ENCODE peak calls at places on chromosomes 11 and 22, in four cellular contexts. One of them, this sample, is unnamed.

GRCh38 chr11:33063326-33063775 is 24.0 kb downstream of the TCP11L1 start:
- DNase-seq in sigmoid colon: no peak
- DNase-seq in neuronal stem cell: no peak
- DNase-seq in aorta: no peak
- DNase-seq in this sample: no peak

GRCh38 chr11:18907391-18907790 is 31.8 kb downstream of the MRGPRX1 start:
- DNase-seq in sigmoid colon: no peak
- DNase-seq in neuronal stem cell: no peak
- DNase-seq in aorta: no peak
- DNase-seq in this sample: no peak

GRCh38 chr11:102831709-102832492 is 11.5 kb downstream of the MMP3 start:
- DNase-seq in sigmoid colon: no peak
- DNase-seq in neuronal stem cell: no peak
- DNase-seq in aorta: no peak
- DNase-seq in this sample: no peak

GRCh38 chr22:30381250-30381649 is 6.0 kb downstream of the RNF215 start:
- DNase-seq in sigmoid colon: no peak
- DNase-seq in neuronal stem cell: no peak
- DNase-seq in aorta: no peak
- DNase-seq in this sample: no peak

GRCh38 chr11:61357233-61357893 is 4.3 kb downstream of the CYB561A3 start:
- DNase-seq in sigmoid colon: no peak
- DNase-seq in neuronal stem cell: no peak
- DNase-seq in aorta: no peak
- DNase-seq in this sample: peak

GRCh38 chr22:48217596-48217995 is 1455.1 kb downstream of the TBC1D22A start:
- DNase-seq in sigmoid colon: no peak
- DNase-seq in neuronal stem cell: no peak
- DNase-seq in aorta: no peak
- DNase-seq in this sample: no peak

GRCh38 chr22:33706100-33706499 is 214.2 kb downstream of the LARGE1 start:
- DNase-seq in sigmoid colon: no peak
- DNase-seq in neuronal stem cell: no peak
- DNase-seq in aorta: no peak
- DNase-seq in this sample: no peak

GRCh38 chr22:24424901-24425775 is 2.3 kb upstream of the ADORA2A start:
- DNase-seq in sigmoid colon: no peak
- DNase-seq in neuronal stem cell: no peak
- DNase-seq in aorta: no peak
- DNase-seq in this sample: no peak

GRCh38 chr11:724733-725386 is 18.8 kb downstream of the EPS8L2 start:
- DNase-seq in sigmoid colon: no peak
- DNase-seq in neuronal stem cell: no peak
- DNase-seq in aorta: no peak
- DNase-seq in this sample: no peak

GRCh38 chr22:21989049-21989448 is 6.5 kb upstream of the TOP3B start:
- DNase-seq in sigmoid colon: no peak
- DNase-seq in neuronal stem cell: no peak
- DNase-seq in aorta: no peak
- DNase-seq in this sample: no peak

GRCh38 chr22:44624689-44625420 is 77.1 kb upstream of the PRR5 start:
- DNase-seq in sigmoid colon: no peak
- DNase-seq in neuronal stem cell: no peak
- DNase-seq in aorta: no peak
- DNase-seq in this sample: peak

GRCh38 chr11:84558085-84558905 is 1068.8 kb downstream of the DLG2 start:
- DNase-seq in sigmoid colon: no peak
- DNase-seq in neuronal stem cell: peak
- DNase-seq in aorta: no peak
- DNase-seq in this sample: no peak

GRCh38 chr11:67776834-67777530 is 102.6 kb upstream of the ALDH3B2 start:
- DNase-seq in sigmoid colon: no peak
- DNase-seq in neuronal stem cell: no peak
- DNase-seq in aorta: no peak
- DNase-seq in this sample: no peak

GRCh38 chr11:57341250-57341808 is 3.2 kb downstream of the P2RX3 start:
- DNase-seq in sigmoid colon: no peak
- DNase-seq in neuronal stem cell: no peak
- DNase-seq in aorta: no peak
- DNase-seq in this sample: peak

DNA sequence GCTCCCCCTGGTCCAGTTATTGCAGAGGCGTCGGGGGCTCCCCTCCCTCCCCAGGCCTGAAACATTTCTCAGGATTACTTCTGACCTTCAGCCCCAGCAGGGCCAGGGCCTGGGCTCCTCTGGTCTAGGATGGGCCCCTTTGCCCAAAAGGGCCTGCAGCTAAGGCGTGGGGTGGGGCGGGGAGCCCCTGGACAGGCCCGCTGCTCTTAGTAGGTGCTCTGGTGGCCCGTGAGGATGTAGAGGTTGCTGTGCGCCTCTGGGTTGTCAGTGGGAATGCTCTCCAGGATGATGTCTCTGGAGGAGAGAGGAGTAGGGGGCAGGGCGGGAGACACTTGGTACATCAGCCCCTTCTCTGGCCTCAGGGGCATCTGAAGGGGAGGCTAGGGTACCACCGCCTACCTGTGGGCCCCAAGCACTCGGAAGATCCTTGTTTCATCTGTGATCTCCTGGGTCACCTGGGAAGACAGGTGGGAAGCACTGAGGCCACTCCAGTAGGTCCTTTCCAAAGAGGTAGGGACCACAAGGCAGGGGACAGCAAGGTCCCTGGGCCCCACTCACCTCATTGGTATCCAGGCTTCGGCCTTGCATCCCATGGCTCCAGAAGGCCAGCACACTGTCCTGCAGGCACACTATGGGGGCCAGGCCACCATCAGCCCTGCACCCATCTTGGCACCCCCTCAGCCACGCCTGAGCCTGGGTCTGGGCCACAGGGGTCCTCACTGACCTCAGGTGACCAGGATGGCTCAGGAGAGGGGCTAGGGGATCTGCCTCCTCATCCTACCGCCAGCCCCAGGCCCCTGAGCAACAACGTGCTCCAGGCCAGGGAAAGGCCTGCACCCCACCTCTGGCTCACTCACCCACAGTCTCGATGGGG is 11.2 kb upstream of the SF1 start:
- DNase-seq in sigmoid colon: peak
- DNase-seq in neuronal stem cell: no peak
- DNase-seq in aorta: no peak
- DNase-seq in this sample: peak
- H3K27ac ChIP-seq in sigmoid colon: no peak
- H3K27ac ChIP-seq in neuronal stem cell: no peak
- H3K27ac ChIP-seq in aorta: no peak
- H3K27ac ChIP-seq in this sample: no peak

GRCh38 chr22:35649636-35650250 is 1.5 kb downstream of the APOL6 start:
- DNase-seq in sigmoid colon: no peak
- DNase-seq in neuronal stem cell: no peak
- DNase-seq in aorta: no peak
- DNase-seq in this sample: peak
- H3K27ac ChIP-seq in sigmoid colon: peak
- H3K27ac ChIP-seq in neuronal stem cell: no peak
- H3K27ac ChIP-seq in aorta: no peak
- H3K27ac ChIP-seq in this sample: peak

DNA sequence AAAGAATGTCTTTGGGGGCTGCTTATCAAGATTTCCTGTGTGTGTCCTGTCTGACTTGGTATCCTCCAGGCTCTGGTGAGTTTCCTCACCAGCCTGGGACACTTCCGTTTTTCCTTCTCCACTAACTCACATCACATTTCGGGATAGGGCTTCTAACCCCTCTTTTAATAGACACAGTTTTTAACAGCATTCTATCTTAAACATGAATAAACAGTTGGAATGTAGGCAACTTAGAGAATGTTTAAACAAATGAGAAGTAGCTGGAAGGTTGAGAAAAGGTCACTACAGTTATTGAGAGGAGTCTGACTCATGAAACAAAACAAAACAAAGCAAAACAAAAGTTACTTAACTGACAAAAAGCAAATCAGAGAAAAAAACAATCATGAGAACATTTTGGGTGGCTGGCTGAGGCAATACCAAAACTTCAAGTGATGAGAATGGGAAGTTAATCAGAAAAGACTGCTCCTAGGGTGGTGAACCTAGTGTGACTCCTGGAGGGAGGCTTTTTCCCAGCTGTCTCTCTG is 64.7 kb upstream of the CTSC start:
- DNase-seq in sigmoid colon: no peak
- DNase-seq in neuronal stem cell: peak
- DNase-seq in aorta: no peak
- DNase-seq in this sample: no peak
- H3K27ac ChIP-seq in sigmoid colon: peak
- H3K27ac ChIP-seq in neuronal stem cell: no peak
- H3K27ac ChIP-seq in aorta: no peak
- H3K27ac ChIP-seq in this sample: peak

GRCh38 chr11:26931248-26931631 is 62.7 kb upstream of the FIBIN start:
- DNase-seq in sigmoid colon: no peak
- DNase-seq in neuronal stem cell: no peak
- DNase-seq in aorta: no peak
- DNase-seq in this sample: no peak
- H3K27ac ChIP-seq in sigmoid colon: no peak
- H3K27ac ChIP-seq in neuronal stem cell: no peak
- H3K27ac ChIP-seq in aorta: no peak
- H3K27ac ChIP-seq in this sample: no peak

GRCh38 chr11:36594316-36594989 is at the start of gene IFTAP:
- DNase-seq in sigmoid colon: peak
- DNase-seq in neuronal stem cell: peak
- DNase-seq in aorta: peak
- DNase-seq in this sample: peak
- H3K27ac ChIP-seq in sigmoid colon: peak
- H3K27ac ChIP-seq in neuronal stem cell: no peak
- H3K27ac ChIP-seq in aorta: no peak
- H3K27ac ChIP-seq in this sample: peak

DNA sequence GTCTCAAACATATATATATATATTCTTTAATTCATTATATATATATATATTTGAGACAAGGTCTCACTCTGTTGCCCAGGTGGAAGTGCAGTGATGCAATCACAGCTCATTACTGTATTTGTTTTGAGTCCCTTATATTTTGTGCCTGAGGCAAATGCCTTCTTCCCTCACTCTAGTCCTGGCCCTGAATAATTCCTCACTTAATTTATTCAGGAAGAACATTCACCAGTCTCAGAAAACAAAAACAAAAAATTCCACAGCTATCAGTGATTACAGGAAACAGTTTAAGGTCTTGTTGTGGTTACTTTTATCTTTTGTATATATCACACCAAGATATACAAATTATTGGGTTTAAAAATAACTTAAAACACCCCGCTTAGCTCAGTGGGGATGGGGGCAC is 155.7 kb downstream of the CWF19L2 start:
- DNase-seq in sigmoid colon: no peak
- DNase-seq in neuronal stem cell: no peak
- DNase-seq in aorta: no peak
- DNase-seq in this sample: no peak
- H3K27ac ChIP-seq in sigmoid colon: no peak
- H3K27ac ChIP-seq in neuronal stem cell: no peak
- H3K27ac ChIP-seq in aorta: no peak
- H3K27ac ChIP-seq in this sample: no peak

GRCh38 chr22:42906605-42907338 is 49.7 kb upstream of the ARFGAP3 start:
- DNase-seq in sigmoid colon: peak
- DNase-seq in neuronal stem cell: no peak
- DNase-seq in aorta: no peak
- DNase-seq in this sample: no peak

GRCh38 chr22:42907404-42908081 is 50.5 kb upstream of the ARFGAP3 start:
- DNase-seq in sigmoid colon: no peak
- DNase-seq in neuronal stem cell: no peak
- DNase-seq in aorta: no peak
- DNase-seq in this sample: no peak

GRCh38 chr22:42905217-42905616 is 48.1 kb upstream of the ARFGAP3 start:
- DNase-seq in sigmoid colon: no peak
- DNase-seq in neuronal stem cell: no peak
- DNase-seq in aorta: no peak
- DNase-seq in this sample: no peak

GRCh38 chr22:42904049-42904448 is 47.0 kb upstream of the ARFGAP3 start:
- DNase-seq in sigmoid colon: no peak
- DNase-seq in neuronal stem cell: no peak
- DNase-seq in aorta: no peak
- DNase-seq in this sample: no peak

GRCh38 chr22:42905702-42906183 is 48.7 kb upstream of the ARFGAP3 start:
- DNase-seq in sigmoid colon: no peak
- DNase-seq in neuronal stem cell: no peak
- DNase-seq in aorta: peak
- DNase-seq in this sample: no peak
- H3K27ac ChIP-seq in sigmoid colon: peak
- H3K27ac ChIP-seq in neuronal stem cell: no peak
- H3K27ac ChIP-seq in aorta: no peak
- H3K27ac ChIP-seq in this sample: no peak

DNA sequence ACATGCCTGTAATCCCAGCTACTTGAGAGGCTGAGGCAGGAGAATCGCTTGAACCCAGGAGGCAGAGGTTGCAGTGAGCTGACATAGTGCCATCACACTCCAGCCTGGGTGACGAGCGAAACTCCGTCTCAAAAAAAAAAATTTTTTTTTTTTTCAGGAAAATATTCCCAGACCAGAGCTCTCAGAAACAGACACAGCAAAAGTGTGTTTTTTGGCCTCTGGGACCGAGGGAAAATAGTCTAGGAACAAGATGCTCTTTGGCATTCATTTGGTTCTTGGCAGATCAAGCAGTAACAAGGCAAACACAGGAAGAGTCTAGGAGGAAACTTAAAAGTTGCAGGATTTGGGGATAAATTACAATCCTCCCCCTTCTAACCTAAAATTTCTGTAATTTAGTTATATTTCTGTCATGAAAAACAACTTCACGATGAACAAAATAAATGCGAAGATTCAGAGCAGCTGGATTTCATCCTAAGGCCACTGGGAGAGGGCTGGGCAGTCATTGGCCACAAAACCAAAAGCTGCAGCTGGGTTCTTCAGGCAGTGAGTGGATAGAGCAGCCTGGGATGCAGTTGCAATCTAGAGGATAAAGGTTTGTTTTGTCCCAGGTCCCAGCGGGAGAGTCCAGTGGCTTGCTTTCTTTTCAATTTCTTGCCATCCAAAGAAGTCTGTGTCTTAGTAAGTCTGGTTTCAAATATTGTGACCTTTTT is 19.7 kb downstream of the ATG16L2 start:
- DNase-seq in sigmoid colon: no peak
- DNase-seq in neuronal stem cell: no peak
- DNase-seq in aorta: no peak
- DNase-seq in this sample: no peak
- H3K27ac ChIP-seq in sigmoid colon: peak
- H3K27ac ChIP-seq in neuronal stem cell: no peak
- H3K27ac ChIP-seq in aorta: peak
- H3K27ac ChIP-seq in this sample: peak

DNA sequence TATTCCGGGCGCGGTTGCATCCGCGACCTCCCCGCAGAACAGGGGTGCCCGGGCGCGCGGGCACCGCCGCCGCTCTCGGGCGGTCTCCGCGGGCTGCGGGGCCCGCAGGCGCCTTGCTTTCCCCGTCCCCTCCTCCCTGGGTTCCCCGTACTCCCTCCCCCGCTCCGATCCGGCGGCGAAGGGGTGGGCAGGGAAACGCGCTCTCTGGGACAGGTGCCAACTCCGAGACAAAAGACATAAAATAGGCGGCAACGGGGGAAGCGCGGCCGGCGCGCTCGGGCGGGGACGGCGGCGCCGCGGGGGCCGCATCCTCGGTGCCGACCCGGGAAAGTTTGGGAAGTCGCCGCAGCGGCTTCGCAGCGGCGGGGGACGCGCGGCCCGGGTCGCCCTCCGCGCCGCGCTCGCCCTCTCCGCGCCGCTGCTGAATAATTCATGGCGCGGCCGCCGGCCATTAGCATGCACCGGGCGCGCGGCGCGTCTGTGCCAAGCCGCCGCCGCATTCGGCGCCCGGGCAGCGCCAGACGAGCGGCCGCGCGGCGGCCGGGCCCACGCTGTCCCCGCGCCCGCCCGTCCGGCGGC is 78.8 kb upstream of the PPARA start:
- DNase-seq in sigmoid colon: peak
- DNase-seq in neuronal stem cell: no peak
- DNase-seq in aorta: peak
- DNase-seq in this sample: peak
- H3K27ac ChIP-seq in sigmoid colon: peak
- H3K27ac ChIP-seq in neuronal stem cell: no peak
- H3K27ac ChIP-seq in aorta: peak
- H3K27ac ChIP-seq in this sample: peak